ENCODE peak calls at places on chromosomes 4 and X, in four cellular contexts. I is GM12878, W is vagina, O is K562. Y is an unnamed sample.

GRCh38 chr4:13989496-13989895 is 362.0 kb upstream of the BOD1L1 start:
- DNase-seq in O (no peak), I (no peak), W (no peak), Y (no peak)

GRCh38 chr4:8863759-8864682 is 7.6 kb downstream of the HMX1 start:
- DNase-seq in W (no peak), O (no peak), I (no peak), Y (no peak)

GRCh38 chr4:181952478-181952877 is 290.7 kb upstream of the TENM3 start:
- DNase-seq in I (no peak), O (no peak), W (no peak), Y (no peak)

GRCh38 chr4:134470544-134470943 is 269.0 kb upstream of the PABPC4L start:
- DNase-seq in I (no peak), W (no peak), O (peak; percentile 2), Y (peak; percentile 8)

GRCh38 chrX:138191998-138192397 is 519.5 kb downstream of the FGF13 start:
- DNase-seq in I (no peak), O (peak; percentile 37), W (no peak), Y (no peak)

GRCh38 chrX:106611682-106612402 is at the start of gene RADX:
- DNase-seq in O (peak; percentile 36), W (no peak), I (peak; percentile 49), Y (peak; percentile 32)

GRCh38 chr4:125316781-125317525 is 2.2 kb downstream of the FAT4 start:
- DNase-seq in O (no peak), W (no peak), I (no peak), Y (no peak)

GRCh38 chr4:125283702-125284279 is 31.0 kb upstream of the FAT4 start:
- DNase-seq in I (no peak), O (peak; percentile 30), W (no peak), Y (no peak)

GRCh38 chrX:118694628-118695027 is 32.8 kb upstream of the IL13RA1 start:
- DNase-seq in I (no peak), W (no peak), O (no peak), Y (no peak)

GRCh38 chr4:144399927-144400326 is 246.0 kb upstream of the HHIP start:
- DNase-seq in O (no peak), W (no peak), I (no peak), Y (no peak)

GRCh38 chr4:112234952-112235609 is 3.5 kb downstream of the AP1AR start:
- DNase-seq in I (peak; percentile 19), O (peak; percentile 74), W (no peak), Y (peak; percentile 62)

GRCh38 chrX:49901068-49901467 is 21.3 kb upstream of the CLCN5 start:
- DNase-seq in W (no peak), I (no peak), O (no peak), Y (no peak)

GRCh38 chrX:137313627-137314026 is 252.3 kb upstream of the ZIC3 start:
- DNase-seq in O (no peak), W (no peak), I (no peak), Y (no peak)

GRCh38 chr4:94032754-94033153 is 174.9 kb upstream of the SMARCAD1 start:
- DNase-seq in O (no peak), I (no peak), W (no peak), Y (no peak)

GRCh38 chr4:145812902-145813301 is 125.7 kb downstream of the ZNF827 start:
- DNase-seq in I (no peak), W (no peak), O (no peak), Y (no peak)

GRCh38 chr4:40621592-40622512 is 7.8 kb downstream of the RBM47 start:
- DNase-seq in O (peak; percentile 52), I (peak; percentile 93), W (no peak), Y (peak; percentile 98)
- H3K4me3 ChIP-seq in O (no peak overlapping the region), I (peak overlapping the region; percentile 58), W (no peak overlapping the region), Y (no peak overlapping the region)

GRCh38 chr4:165343353-165344191 is 16.1 kb downstream of the MSMO1 start:
- DNase-seq in W (no peak), I (no peak), O (no peak), Y (peak; percentile 35)
- TF ChIP-seq POLR2AphosphoS5 in W (no peak), I (no peak), O (peak; percentile 32), Y (peak; percentile 72)

GRCh38 chrX:40166582-40166981 is 68.8 kb upstream of the BCOR start:
- DNase-seq in W (no peak), I (no peak), O (no peak), Y (no peak)

GRCh38 chrX:40168183-40169015 is 70.6 kb upstream of the BCOR start:
- DNase-seq in W (no peak), O (no peak), I (no peak), Y (no peak)

GRCh38 chrX:40165861-40166260 is 68.1 kb upstream of the BCOR start:
- DNase-seq in I (no peak), W (no peak), O (no peak), Y (no peak)

GRCh38 chrX:40169193-40170086 is 71.7 kb upstream of the BCOR start:
- DNase-seq in I (no peak), O (peak; percentile 87), W (no peak), Y (no peak)

GRCh38 chrX:40167240-40168182 is 69.8 kb upstream of the BCOR start:
- DNase-seq in O (peak; percentile 46), W (no peak), I (no peak), Y (no peak)
- H3K4me3 ChIP-seq in O (peak overlapping the region; percentile 18), W (peak overlapping the region; percentile 33), I (peak overlapping the region; percentile 47), Y (no peak overlapping the region)

DNA sequence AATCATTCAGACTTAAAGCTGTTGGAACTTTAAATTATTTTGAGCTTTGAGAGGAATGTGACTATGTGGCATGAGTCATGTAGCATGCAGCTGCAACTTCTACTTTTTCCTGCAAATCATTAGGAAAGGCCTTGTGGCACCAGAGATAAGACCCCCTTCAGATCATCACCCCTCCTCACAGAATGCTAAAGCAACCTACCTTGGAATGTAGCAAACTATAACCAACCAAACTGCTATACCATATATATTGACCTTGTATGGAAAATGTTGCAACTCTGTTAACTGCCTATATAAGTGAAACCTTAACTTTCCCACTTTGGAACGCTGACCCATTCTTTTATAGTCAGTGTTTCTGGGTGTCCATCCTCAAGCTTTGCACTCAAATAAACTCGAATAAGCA is 32.0 kb downstream of the ATXN3L start:
- DNase-seq in I (no peak), W (no peak), O (peak; percentile 69), Y (no peak)
- TF ChIP-seq POLR2AphosphoS5 in I (no peak), W (no peak), O (peak; percentile 40), Y (no peak)

Y was measured in HL-60.